ENCODE peak calls at places on chromosomes 4 and X, in seven cellular contexts. One of them, this sample, is unnamed. For H3K4me1, the result is how much of the 10 kb centered on the place peaks cover.

GRCh38 chr4:153704522-153704921 is 20.4 kb downstream of the TLR2 start:
- DNase-seq in fibroblast of lung: no peak
- DNase-seq in astrocyte: no peak
- DNase-seq in endothelial cell of umbilical vein: no peak
- DNase-seq in mammary epithelial cell: no peak
- DNase-seq in neural progenitor cell: no peak
- DNase-seq in keratinocyte: no peak
- DNase-seq in this sample: no peak

GRCh38 chr4:76550966-76551780 is 116.1 kb downstream of the SHROOM3 start:
- DNase-seq in fibroblast of lung: no peak
- DNase-seq in astrocyte: peak
- DNase-seq in endothelial cell of umbilical vein: no peak
- DNase-seq in mammary epithelial cell: no peak
- DNase-seq in neural progenitor cell: no peak
- DNase-seq in keratinocyte: no peak
- DNase-seq in this sample: no peak

GRCh38 chr4:153222162-153222789 is 18.0 kb downstream of the TRIM2 start:
- DNase-seq in fibroblast of lung: peak
- DNase-seq in astrocyte: peak
- DNase-seq in endothelial cell of umbilical vein: peak
- DNase-seq in mammary epithelial cell: peak
- DNase-seq in neural progenitor cell: peak
- DNase-seq in keratinocyte: peak
- DNase-seq in this sample: peak

GRCh38 chr4:156594619-156595018 is 377.0 kb downstream of the PDGFC start:
- DNase-seq in fibroblast of lung: no peak
- DNase-seq in astrocyte: peak
- DNase-seq in endothelial cell of umbilical vein: no peak
- DNase-seq in mammary epithelial cell: peak
- DNase-seq in neural progenitor cell: no peak
- DNase-seq in keratinocyte: no peak
- DNase-seq in this sample: peak

GRCh38 chrX:49884290-49884862 is 5.1 kb downstream of the USP27X start:
- DNase-seq in fibroblast of lung: peak
- DNase-seq in astrocyte: no peak
- DNase-seq in endothelial cell of umbilical vein: peak
- DNase-seq in mammary epithelial cell: peak
- DNase-seq in neural progenitor cell: peak
- DNase-seq in keratinocyte: no peak
- DNase-seq in this sample: peak

GRCh38 chr4:76059750-76060149 is 14.8 kb upstream of the ART3 start:
- DNase-seq in fibroblast of lung: peak
- DNase-seq in astrocyte: no peak
- DNase-seq in endothelial cell of umbilical vein: no peak
- DNase-seq in mammary epithelial cell: peak
- DNase-seq in neural progenitor cell: no peak
- DNase-seq in keratinocyte: peak
- DNase-seq in this sample: no peak

GRCh38 chr4:156958276-156959074 is 13.1 kb downstream of the PDGFC start:
- DNase-seq in fibroblast of lung: peak
- DNase-seq in astrocyte: no peak
- DNase-seq in endothelial cell of umbilical vein: no peak
- DNase-seq in mammary epithelial cell: no peak
- DNase-seq in neural progenitor cell: no peak
- DNase-seq in keratinocyte: no peak
- DNase-seq in this sample: no peak

GRCh38 chr4:152614337-152614736 is 65.5 kb downstream of the TMEM154 start:
- DNase-seq in fibroblast of lung: no peak
- DNase-seq in astrocyte: no peak
- DNase-seq in endothelial cell of umbilical vein: no peak
- DNase-seq in mammary epithelial cell: no peak
- DNase-seq in neural progenitor cell: no peak
- DNase-seq in keratinocyte: no peak
- DNase-seq in this sample: no peak

GRCh38 chr4:138414202-138414601 is 172.1 kb upstream of the SLC7A11 start:
- DNase-seq in fibroblast of lung: no peak
- DNase-seq in astrocyte: no peak
- DNase-seq in endothelial cell of umbilical vein: no peak
- DNase-seq in mammary epithelial cell: no peak
- DNase-seq in neural progenitor cell: no peak
- DNase-seq in keratinocyte: no peak
- DNase-seq in this sample: no peak

GRCh38 chr4:153518637-153519384 is 52.7 kb downstream of the TMEM131L start:
- DNase-seq in fibroblast of lung: no peak
- DNase-seq in astrocyte: no peak
- DNase-seq in endothelial cell of umbilical vein: no peak
- DNase-seq in mammary epithelial cell: no peak
- DNase-seq in neural progenitor cell: no peak
- DNase-seq in keratinocyte: no peak
- DNase-seq in this sample: peak

GRCh38 chrX:129843209-129843458 is 552 bp downstream of the ZDHHC9 start:
- DNase-seq in fibroblast of lung: no peak
- DNase-seq in astrocyte: no peak
- DNase-seq in endothelial cell of umbilical vein: peak
- DNase-seq in mammary epithelial cell: no peak
- DNase-seq in neural progenitor cell: peak
- DNase-seq in keratinocyte: no peak
- DNase-seq in this sample: peak

GRCh38 chr4:88672987-88673386 is 24.6 kb downstream of the NAP1L5 start:
- DNase-seq in fibroblast of lung: peak
- DNase-seq in astrocyte: no peak
- DNase-seq in endothelial cell of umbilical vein: peak
- DNase-seq in mammary epithelial cell: peak
- DNase-seq in neural progenitor cell: peak
- DNase-seq in keratinocyte: no peak
- DNase-seq in this sample: peak

GRCh38 chr4:110527156-110527555 is 51.2 kb downstream of the ENPEP start:
- DNase-seq in fibroblast of lung: no peak
- DNase-seq in astrocyte: no peak
- DNase-seq in endothelial cell of umbilical vein: no peak
- DNase-seq in mammary epithelial cell: no peak
- DNase-seq in neural progenitor cell: no peak
- DNase-seq in keratinocyte: no peak
- DNase-seq in this sample: no peak

GRCh38 chr4:175273995-175274753 is 356.0 kb downstream of the ADAM29 start:
- DNase-seq in fibroblast of lung: peak
- DNase-seq in astrocyte: peak
- DNase-seq in endothelial cell of umbilical vein: no peak
- DNase-seq in mammary epithelial cell: no peak
- DNase-seq in neural progenitor cell: no peak
- DNase-seq in keratinocyte: no peak
- DNase-seq in this sample: no peak

GRCh38 chr4:154911097-154911496 is 130.0 kb downstream of the RBM46 start:
- DNase-seq in fibroblast of lung: no peak
- DNase-seq in astrocyte: no peak
- DNase-seq in endothelial cell of umbilical vein: no peak
- DNase-seq in mammary epithelial cell: no peak
- DNase-seq in neural progenitor cell: peak
- DNase-seq in keratinocyte: no peak
- DNase-seq in this sample: peak

GRCh38 chrX:53281321-53281822 is at the start of gene IQSEC2:
- DNase-seq in fibroblast of lung: peak
- DNase-seq in astrocyte: peak
- DNase-seq in endothelial cell of umbilical vein: peak
- DNase-seq in mammary epithelial cell: peak
- DNase-seq in neural progenitor cell: peak
- DNase-seq in keratinocyte: peak
- DNase-seq in this sample: peak

GRCh38 chr4:100288167-100288566 is 97.9 kb upstream of the DDIT4L start:
- DNase-seq in fibroblast of lung: peak
- DNase-seq in astrocyte: no peak
- DNase-seq in endothelial cell of umbilical vein: no peak
- DNase-seq in mammary epithelial cell: peak
- DNase-seq in neural progenitor cell: no peak
- DNase-seq in keratinocyte: peak
- DNase-seq in this sample: no peak

GRCh38 chr4:175531405-175532091 is 280.5 kb downstream of the GPM6A start:
- DNase-seq in fibroblast of lung: peak
- DNase-seq in astrocyte: peak
- DNase-seq in endothelial cell of umbilical vein: no peak
- DNase-seq in mammary epithelial cell: peak
- DNase-seq in neural progenitor cell: no peak
- DNase-seq in keratinocyte: no peak
- DNase-seq in this sample: no peak

GRCh38 chr4:182179751-182180150 is 63.5 kb upstream of the TENM3 start:
- DNase-seq in fibroblast of lung: no peak
- DNase-seq in astrocyte: no peak
- DNase-seq in endothelial cell of umbilical vein: no peak
- DNase-seq in mammary epithelial cell: no peak
- DNase-seq in neural progenitor cell: no peak
- DNase-seq in keratinocyte: no peak
- DNase-seq in this sample: no peak

GRCh38 chr4:8274772-8275241 is 5.3 kb downstream of the HTRA3 start:
- DNase-seq in fibroblast of lung: peak
- DNase-seq in astrocyte: peak
- DNase-seq in endothelial cell of umbilical vein: no peak
- DNase-seq in mammary epithelial cell: peak
- DNase-seq in neural progenitor cell: peak
- DNase-seq in keratinocyte: no peak
- DNase-seq in this sample: peak
- TF ChIP-seq CTCF in fibroblast of lung: peak
- TF ChIP-seq CTCF in astrocyte: no peak
- TF ChIP-seq CTCF in endothelial cell of umbilical vein: no peak
- TF ChIP-seq CTCF in mammary epithelial cell: peak
- TF ChIP-seq CTCF in neural progenitor cell: peak
- TF ChIP-seq CTCF in keratinocyte: no peak
- TF ChIP-seq CTCF in this sample: peak

DNA sequence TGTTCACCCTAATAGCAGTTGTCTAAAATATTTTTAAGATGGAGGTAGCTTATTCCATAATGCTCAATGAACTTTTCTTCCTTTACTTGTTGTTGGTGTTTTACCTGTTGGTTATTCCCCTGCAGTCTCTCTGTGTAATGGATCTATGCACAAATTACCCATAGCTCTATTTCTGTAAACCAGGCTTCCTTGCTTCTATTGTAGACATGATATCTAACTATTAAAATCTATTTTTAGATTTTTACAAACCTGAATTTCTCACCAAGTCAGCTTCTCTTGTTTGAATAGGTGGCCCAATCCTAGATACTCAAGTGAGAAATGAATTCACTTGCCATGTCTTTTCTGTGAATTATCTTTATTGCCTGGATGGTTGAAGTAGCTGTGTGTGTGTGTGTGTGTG is 24.8 kb downstream of the BMP2K start:
- DNase-seq in fibroblast of lung: no peak
- DNase-seq in astrocyte: no peak
- DNase-seq in endothelial cell of umbilical vein: no peak
- DNase-seq in mammary epithelial cell: no peak
- DNase-seq in neural progenitor cell: no peak
- DNase-seq in keratinocyte: no peak
- DNase-seq in this sample: no peak
- TF ChIP-seq EZH2 in fibroblast of lung: no peak
- TF ChIP-seq EZH2 in astrocyte: no peak
- TF ChIP-seq EZH2 in endothelial cell of umbilical vein: no peak
- TF ChIP-seq EZH2 in mammary epithelial cell: no peak
- TF ChIP-seq EZH2 in neural progenitor cell: no peak
- TF ChIP-seq EZH2 in keratinocyte: no peak
- TF ChIP-seq EZH2 in this sample: no peak

GRCh38 chr4:53713767-53714166 is 122.5 kb upstream of the LNX1 start:
- DNase-seq in fibroblast of lung: no peak
- DNase-seq in astrocyte: no peak
- DNase-seq in endothelial cell of umbilical vein: no peak
- DNase-seq in mammary epithelial cell: no peak
- DNase-seq in neural progenitor cell: no peak
- DNase-seq in keratinocyte: no peak
- DNase-seq in this sample: no peak
- H3K4me1 ChIP-seq in fibroblast of lung: under half
- H3K4me1 ChIP-seq in astrocyte: under half
- H3K4me1 ChIP-seq in endothelial cell of umbilical vein: under half
- H3K4me1 ChIP-seq in mammary epithelial cell: under half
- H3K4me1 ChIP-seq in neural progenitor cell: under half
- H3K4me1 ChIP-seq in keratinocyte: under half
- H3K4me1 ChIP-seq in this sample: under half

GRCh38 chrX:153669174-153669890 is 4.3 kb downstream of the PNCK start:
- DNase-seq in fibroblast of lung: no peak
- DNase-seq in astrocyte: no peak
- DNase-seq in endothelial cell of umbilical vein: no peak
- DNase-seq in mammary epithelial cell: no peak
- DNase-seq in neural progenitor cell: peak
- DNase-seq in keratinocyte: no peak
- DNase-seq in this sample: no peak
- TF ChIP-seq CTCF in fibroblast of lung: peak
- TF ChIP-seq CTCF in astrocyte: peak
- TF ChIP-seq CTCF in endothelial cell of umbilical vein: peak
- TF ChIP-seq CTCF in mammary epithelial cell: peak
- TF ChIP-seq CTCF in neural progenitor cell: peak
- TF ChIP-seq CTCF in keratinocyte: peak
- TF ChIP-seq CTCF in this sample: peak

GRCh38 chrX:118975831-118976598 is 1.6 kb downstream of the LONRF3 start:
- DNase-seq in fibroblast of lung: peak
- DNase-seq in astrocyte: no peak
- DNase-seq in endothelial cell of umbilical vein: peak
- DNase-seq in mammary epithelial cell: no peak
- DNase-seq in neural progenitor cell: peak
- DNase-seq in keratinocyte: no peak
- DNase-seq in this sample: peak

GRCh38 chrX:118974088-118974907 is at the start of gene LONRF3:
- DNase-seq in fibroblast of lung: peak
- DNase-seq in astrocyte: peak
- DNase-seq in endothelial cell of umbilical vein: peak
- DNase-seq in mammary epithelial cell: no peak
- DNase-seq in neural progenitor cell: peak
- DNase-seq in keratinocyte: no peak
- DNase-seq in this sample: peak

GRCh38 chrX:118976599-118977340 is 2.4 kb downstream of the LONRF3 start:
- DNase-seq in fibroblast of lung: no peak
- DNase-seq in astrocyte: no peak
- DNase-seq in endothelial cell of umbilical vein: no peak
- DNase-seq in mammary epithelial cell: no peak
- DNase-seq in neural progenitor cell: no peak
- DNase-seq in keratinocyte: no peak
- DNase-seq in this sample: peak

GRCh38 chrX:118973389-118974087 is 880 bp upstream of the LONRF3 start:
- DNase-seq in fibroblast of lung: no peak
- DNase-seq in astrocyte: no peak
- DNase-seq in endothelial cell of umbilical vein: no peak
- DNase-seq in mammary epithelial cell: no peak
- DNase-seq in neural progenitor cell: peak
- DNase-seq in keratinocyte: no peak
- DNase-seq in this sample: no peak

DNA sequence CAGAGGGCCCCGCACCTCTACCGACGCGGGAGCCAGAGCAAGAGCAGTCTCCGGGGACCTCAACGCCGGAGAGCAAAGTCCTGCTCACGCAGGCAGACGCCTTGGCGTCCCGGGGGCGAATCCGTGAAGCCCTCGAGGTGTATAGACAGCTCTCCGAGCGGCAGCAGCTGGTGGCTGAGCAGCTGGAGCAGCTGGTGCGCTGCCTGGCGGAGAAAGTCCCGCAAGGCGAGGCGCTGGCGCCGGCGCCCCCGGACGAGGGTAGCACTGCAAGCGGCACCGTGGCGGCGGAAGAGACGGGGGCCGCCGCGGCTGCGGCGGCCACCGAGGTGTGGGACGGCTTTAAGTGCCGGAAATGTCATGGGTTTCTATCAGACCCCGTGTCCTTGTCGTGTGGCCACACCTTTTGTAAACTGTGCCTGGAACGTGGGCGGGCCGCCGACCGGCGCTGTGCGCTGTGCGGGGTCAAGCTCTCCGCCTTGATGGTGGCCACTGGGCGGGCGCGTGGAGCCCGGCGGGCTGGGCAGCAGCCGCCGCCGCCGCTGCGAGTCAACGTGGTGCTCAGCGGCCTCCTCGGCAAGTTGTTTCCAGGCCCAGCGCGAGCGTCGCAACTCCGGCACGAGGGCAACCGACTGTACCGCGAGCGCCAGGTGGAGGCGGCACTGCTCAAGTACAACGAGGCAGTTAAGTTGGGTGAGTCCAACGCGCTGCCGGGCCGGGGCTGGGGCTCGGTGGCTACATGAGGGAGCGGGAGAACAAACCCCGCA is 672 bp downstream of the LONRF3 start:
- DNase-seq in fibroblast of lung: no peak
- DNase-seq in astrocyte: no peak
- DNase-seq in endothelial cell of umbilical vein: peak
- DNase-seq in mammary epithelial cell: no peak
- DNase-seq in neural progenitor cell: peak
- DNase-seq in keratinocyte: no peak
- DNase-seq in this sample: peak
- TF ChIP-seq EZH2 in fibroblast of lung: peak
- TF ChIP-seq EZH2 in astrocyte: peak
- TF ChIP-seq EZH2 in endothelial cell of umbilical vein: no peak
- TF ChIP-seq EZH2 in mammary epithelial cell: no peak
- TF ChIP-seq EZH2 in neural progenitor cell: peak
- TF ChIP-seq EZH2 in keratinocyte: peak
- TF ChIP-seq EZH2 in this sample: peak

This sample was measured in hepatocyte.